ENCODE peak calls at places on chromosomes 5 and 9, in five cellular contexts. G, I, R, U and N are unnamed samples.

GRCh38 chr5:14708551-14708950 is 44.0 kb downstream of the OTULIN start:
- DNase-seq in G (no peak), I (no peak), R (no peak), U (no peak), N (no peak)

GRCh38 chr9:18973348-18973747 is 59.7 kb downstream of the SAXO1 start:
- DNase-seq in G (no peak), I (no peak), R (no peak), U (no peak), N (no peak)

GRCh38 chr9:111937781-111938426 is 41.3 kb downstream of the UGCG start:
- DNase-seq in G (no peak), I (no peak), R (no peak), U (no peak), N (no peak)

GRCh38 chr5:10490927-10491672 is 49.4 kb downstream of the ROPN1L start:
- DNase-seq in G (no peak), I (no peak), R (no peak), U (no peak), N (no peak)

GRCh38 chr5:107783551-107783950 is 112.8 kb upstream of the EFNA5 start:
- DNase-seq in G (no peak), I (no peak), R (no peak), U (no peak), N (no peak)

GRCh38 chr5:156753846-156754245 is 96.2 kb upstream of the PPP1R2B start:
- DNase-seq in G (no peak), I (no peak), R (no peak), U (no peak), N (no peak)

GRCh38 chr9:116230233-116230632 is 76.6 kb downstream of the PAPPA start:
- DNase-seq in G (no peak), I (no peak), R (no peak), U (no peak), N (no peak)

GRCh38 chr5:123438902-123439301 is 15.7 kb upstream of the CEP120 start:
- DNase-seq in G (no peak), I (no peak), R (no peak), U (no peak), N (no peak)

GRCh38 chr5:84306617-84307016 is 78.1 kb downstream of the EDIL3 start:
- DNase-seq in G (no peak), I (no peak), R (no peak), U (no peak), N (no peak)

GRCh38 chr5:168693883-168694282 is 114.7 kb upstream of the PANK3 start:
- DNase-seq in G (no peak), I (no peak), R (no peak), U (no peak), N (no peak)

GRCh38 chr5:53434566-53434965 is 45.9 kb upstream of the FST start:
- DNase-seq in G (no peak), I (no peak), R (no peak), U (no peak), N (no peak)

GRCh38 chr5:15621094-15621493 is 121.1 kb downstream of the FBXL7 start:
- DNase-seq in G (no peak), I (no peak), R (no peak), U (no peak), N (no peak)

GRCh38 chr5:77379558-77380061 is 112.5 kb downstream of the WDR41 start:
- DNase-seq in G (no peak), I (no peak), R (no peak), U (no peak), N (no peak)

GRCh38 chr5:40046792-40047191 is 622.0 kb upstream of the DAB2 start:
- DNase-seq in G (no peak), I (no peak), R (no peak), U (no peak), N (peak)

GRCh38 chr9:127148014-127148413 is 25.6 kb upstream of the ANGPTL2 start:
- DNase-seq in G (no peak), I (no peak), R (no peak), U (no peak), N (no peak)

GRCh38 chr5:74895906-74896305 is 29.7 kb upstream of the FAM169A start:
- DNase-seq in G (no peak), I (no peak), R (peak), U (no peak), N (no peak)

GRCh38 chr9:119763260-119763659 is 394.0 kb upstream of the BRINP1 start:
- DNase-seq in G (no peak), I (no peak), R (no peak), U (no peak), N (no peak)

GRCh38 chr9:84775056-84775648 is 105.6 kb downstream of the NTRK2 start:
- DNase-seq in G (no peak), I (no peak), R (no peak), U (no peak), N (no peak)

GRCh38 chr5:112146323-112146848 is 272.7 kb downstream of the EPB41L4A start:
- DNase-seq in G (no peak), I (no peak), R (peak), U (no peak), N (no peak)

GRCh38 chr5:94968507-94969095 is 316.3 kb downstream of the MCTP1 start:
- DNase-seq in G (peak), I (no peak), R (peak), U (peak), N (peak)

GRCh38 chr5:113249216-113249615 is 185.6 kb downstream of the TSSK1B start:
- DNase-seq in G (no peak), I (no peak), R (no peak), U (no peak), N (no peak)

GRCh38 chr5:112576298-112576925 is 157.3 kb upstream of the EPB41L4A start:
- DNase-seq in G (no peak), I (no peak), R (no peak), U (no peak), N (no peak)

GRCh38 chr9:92807757-92808725 is 43.4 kb upstream of the BICD2 start:
- DNase-seq in G (no peak), I (no peak), R (no peak), U (no peak), N (no peak)

GRCh38 chr5:94304146-94304545 is 314.3 kb downstream of the KIAA0825 start:
- DNase-seq in G (no peak), I (no peak), R (no peak), U (no peak), N (no peak)

GRCh38 chr9:134518004-134518606 is 123.5 kb upstream of the COL5A1 start:
- DNase-seq in G (no peak), I (no peak), R (no peak), U (no peak), N (no peak)

GRCh38 chr5:160843240-160843639 is 8.8 kb downstream of the ATP10B start:
- DNase-seq in G (no peak), I (no peak), R (no peak), U (no peak), N (no peak)

GRCh38 chr9:110027624-110028023 is 180.3 kb downstream of the C9orf152 start:
- DNase-seq in G (no peak), I (no peak), R (no peak), U (no peak), N (peak)

GRCh38 chr5:75331-76320 is 16.3 kb upstream of the PLEKHG4B start:
- DNase-seq in G (no peak), I (no peak), R (no peak), U (no peak), N (no peak)

GRCh38 chr5:151741678-151742423 is 16.6 kb downstream of the ATOX1 start:
- DNase-seq in G (no peak), I (no peak), R (no peak), U (no peak), N (no peak)

GRCh38 chr5:76084496-76085285 is 1.5 kb downstream of the SV2C start:
- DNase-seq in G (no peak), I (no peak), R (no peak), U (no peak), N (no peak)

GRCh38 chr5:34001231-34001935 is 6.5 kb downstream of the AMACR start:
- DNase-seq in G (no peak), I (no peak), R (no peak), U (no peak), N (no peak)

GRCh38 chr5:72814864-72815263 is 1.6 kb upstream of the TNPO1 start:
- DNase-seq in G (no peak), I (no peak), R (no peak), U (no peak), N (no peak)

GRCh38 chr5:72817639-72818266 is 1.3 kb downstream of the TNPO1 start:
- DNase-seq in G (no peak), I (no peak), R (no peak), U (no peak), N (no peak)

GRCh38 chr5:72817076-72817476 is 615 bp downstream of the TNPO1 start:
- DNase-seq in G (peak), I (peak), R (peak), U (peak), N (no peak)

GRCh38 chr5:72815580-72816296 is 723 bp upstream of the TNPO1 start:
- DNase-seq in G (no peak), I (no peak), R (no peak), U (peak), N (no peak)

GRCh38 chr5:72816297-72817075 is at the start of gene TNPO1:
- DNase-seq in G (peak), I (peak), R (peak), U (peak), N (peak)
- TF ChIP-seq POLR2A in G (peak), I (peak), R (no peak), U (peak), N (peak)

DNA sequence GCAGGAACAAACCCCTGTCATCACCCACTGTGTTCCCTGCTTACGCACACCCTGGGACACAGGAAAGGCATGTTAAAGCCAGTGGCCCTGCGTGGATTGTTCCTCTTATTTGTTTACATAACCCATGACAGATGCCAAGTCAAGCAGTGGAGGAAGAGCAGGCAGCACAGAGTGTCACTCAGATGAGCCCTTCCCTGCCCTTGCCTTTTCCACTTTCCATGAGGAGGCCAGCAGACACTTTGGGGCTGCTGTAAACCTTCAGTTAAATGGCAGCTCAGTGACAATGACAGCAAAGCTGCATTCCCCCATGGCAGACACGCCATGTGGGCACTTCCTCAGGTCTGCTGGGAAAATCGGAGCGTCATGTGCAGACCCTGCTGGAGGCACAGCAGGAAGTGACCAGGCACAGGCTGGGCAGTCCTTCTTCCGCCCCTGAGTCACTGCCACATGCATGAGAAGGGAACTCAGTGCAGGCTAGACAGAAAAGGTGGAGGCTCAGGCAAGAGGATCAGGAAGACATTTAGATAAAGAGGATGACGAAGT is 216.8 kb upstream of the PIK3R1 start:
- DNase-seq in G (peak), I (peak), R (peak), U (no peak), N (peak)
- TF ChIP-seq POLR2A in G (no peak), I (no peak), R (no peak), U (no peak), N (peak)

DNA sequence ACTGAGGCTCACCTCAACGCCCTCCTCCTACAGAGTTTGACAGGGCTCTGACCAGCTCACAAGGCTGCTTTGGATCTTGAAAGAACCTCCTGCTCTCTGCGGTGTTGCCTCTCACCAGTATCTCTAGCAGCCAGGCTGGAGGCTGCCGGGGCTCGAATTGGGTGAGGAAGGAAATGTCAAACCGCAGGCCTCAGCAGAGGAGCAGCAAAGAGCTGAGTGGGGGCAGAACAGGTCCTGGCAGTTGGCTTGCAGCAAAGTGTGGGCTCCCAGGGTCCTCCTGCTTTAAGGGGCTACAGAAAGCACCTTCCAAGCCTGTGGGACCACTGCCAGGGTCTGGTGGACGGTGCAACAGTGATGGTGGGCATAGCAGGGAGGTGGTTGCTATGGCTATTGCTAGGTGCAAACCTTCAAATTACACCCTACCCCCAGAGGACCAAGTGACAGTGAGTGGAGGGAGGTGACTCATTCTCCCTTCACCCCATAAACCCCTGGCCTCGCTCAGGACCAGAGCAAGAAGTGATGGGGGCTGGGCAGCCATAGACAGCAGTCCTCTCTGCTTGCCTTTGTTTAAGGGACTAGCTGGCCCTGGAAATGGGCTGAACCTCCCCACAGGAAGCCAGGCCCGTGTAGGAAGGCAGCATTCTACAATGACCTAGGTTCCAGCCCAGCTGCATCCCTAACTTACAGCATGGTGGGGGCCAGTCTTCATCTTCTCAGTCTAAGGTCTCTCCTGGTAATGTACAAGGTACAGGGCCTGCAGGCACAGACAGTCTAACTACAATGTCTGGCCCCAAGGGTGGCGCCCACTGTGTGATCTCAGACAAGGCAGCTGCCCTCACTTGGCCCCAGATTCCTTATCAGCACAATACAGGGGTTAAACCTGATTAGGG is 18.7 kb downstream of the LCP2 start:
- DNase-seq in G (no peak), I (no peak), R (peak), U (no peak), N (no peak)
- TF ChIP-seq POLR2A in G (no peak), I (no peak), R (no peak), U (no peak), N (no peak)

GRCh38 chr5:178238711-178239592 is 6.3 kb upstream of the PHYKPL start:
- DNase-seq in G (no peak), I (no peak), R (no peak), U (no peak), N (no peak)
- TF ChIP-seq POLR2A in G (no peak), I (no peak), R (no peak), U (no peak), N (no peak)

GRCh38 chr5:139638090-139638735 is 9.9 kb upstream of the CXXC5 start:
- DNase-seq in G (no peak), I (no peak), R (no peak), U (no peak), N (peak)
- TF ChIP-seq POLR2A in G (no peak), I (no peak), R (no peak), U (no peak), N (peak)

GRCh38 chr9:132240860-132241482 is 79.1 kb downstream of the NTNG2 start:
- DNase-seq in G (peak), I (peak), R (peak), U (peak), N (peak)
- TF ChIP-seq POLR2A in G (no peak), I (no peak), R (no peak), U (peak), N (no peak)

GRCh38 chr5:131252824-131253171 is 11.1 kb upstream of the CDC42SE2 start:
- DNase-seq in G (no peak), I (no peak), R (peak), U (no peak), N (no peak)
- TF ChIP-seq POLR2A in G (no peak), I (no peak), R (no peak), U (no peak), N (no peak)

DNA sequence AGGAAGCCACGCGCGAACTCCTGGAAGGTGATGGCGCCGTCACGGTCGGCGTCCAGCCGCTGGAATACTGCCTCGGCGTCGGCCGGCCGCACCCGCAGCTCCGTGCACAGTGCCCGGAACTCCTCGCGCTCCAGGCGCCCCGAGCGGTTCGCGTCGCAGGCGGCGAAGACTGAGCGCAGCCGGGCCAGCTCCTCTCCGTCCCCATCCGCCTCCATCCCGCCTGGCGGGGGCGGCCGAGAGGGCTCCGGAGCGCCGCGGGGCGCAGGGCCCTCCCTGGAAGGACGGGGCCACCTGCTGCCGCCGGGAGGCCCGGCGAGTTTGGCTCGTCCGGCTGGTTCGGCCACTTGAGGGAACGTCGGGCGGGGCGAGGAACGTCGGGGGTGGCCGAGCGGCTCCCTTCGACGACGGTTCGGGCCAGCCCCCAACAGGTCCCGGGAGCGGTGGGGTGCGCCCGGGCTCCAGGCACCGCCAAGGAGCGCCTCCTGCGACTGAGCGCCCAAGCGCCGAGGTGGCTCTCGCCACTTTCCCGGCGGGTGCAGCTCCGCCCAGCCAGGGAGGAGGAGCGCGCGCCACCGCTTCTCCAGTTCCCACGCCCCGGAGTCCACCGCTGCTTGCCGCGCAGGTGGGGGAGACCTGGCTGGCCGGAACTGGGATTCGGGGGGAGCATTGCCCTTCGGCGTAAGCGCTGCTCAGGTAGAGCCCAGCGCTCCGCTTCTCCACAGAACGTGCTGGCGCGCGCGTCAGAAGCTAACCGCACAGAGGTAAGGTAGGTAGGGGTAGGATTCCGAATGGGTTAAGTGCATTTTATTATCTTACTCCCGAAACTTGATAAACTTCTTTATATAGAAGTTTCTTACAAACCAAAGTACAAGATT is at the start of gene RASEF:
- DNase-seq in G (no peak), I (peak), R (no peak), U (peak), N (no peak)
- TF ChIP-seq POLR2A in G (no peak), I (peak), R (no peak), U (peak), N (no peak)